ENCODE peak calls at places on chromosomes 11 and 22, in nine cellular contexts. U is endothelial cell; J is AG04450; W is GM10248; G is CD4-positive, alpha-beta T cell; Q is psoas muscle; D is SK-N-SH; Z is kidney; H is GM13976. K is an unnamed sample.

GRCh38 chr22:49015459-49015858 is 812.2 kb downstream of the BRD1 start:
- DNase-seq in U (no peak), J (no peak), W (no peak), G (no peak), Q (no peak), D (peak; percentile 25), Z (peak; percentile 60), H (no peak), K (no peak)

GRCh38 chr11:66875376-66875775 is 18.5 kb downstream of the LRFN4 start:
- DNase-seq in U (no peak), J (no peak), W (no peak), G (no peak), Q (peak; percentile 15), D (no peak), Z (peak; percentile 37), H (no peak), K (no peak)

GRCh38 chr11:22304337-22304961 is 33.7 kb upstream of the SLC17A6 start:
- DNase-seq in U (no peak), J (no peak), W (peak; percentile 20), G (no peak), Q (no peak), D (peak; percentile 44), Z (no peak), H (peak; percentile 30), K (no peak)

GRCh38 chr11:10490398-10491232 is 35.6 kb downstream of the AMPD3 start:
- DNase-seq in U (no peak), J (peak; percentile 92), W (no peak), G (no peak), Q (peak; percentile 93), D (peak; percentile 48), Z (peak; percentile 94), H (no peak), K (peak; percentile 70)

GRCh38 chr11:9384535-9385287 is at the start of gene IPO7:
- DNase-seq in U (peak; percentile 78), J (peak; percentile 68), W (peak; percentile 94), G (peak; percentile 84), Q (peak; percentile 95), D (peak; percentile 94), Z (peak; percentile 97), H (peak; percentile 95), K (peak; percentile 88)

GRCh38 chr11:80320765-80321164 is 879.9 kb upstream of the TENM4 start:
- DNase-seq in U (no peak), J (no peak), W (no peak), G (no peak), Q (no peak), D (peak; percentile 2), Z (no peak), H (no peak), K (no peak)

GRCh38 chr11:8767466-8768142 is 85.0 kb downstream of the RPL27A start:
- DNase-seq in U (no peak), J (no peak), W (no peak), G (no peak), Q (no peak), D (no peak), Z (no peak), H (no peak), K (no peak)

GRCh38 chr11:66115638-66116410 is 45.8 kb downstream of the PACS1 start:
- DNase-seq in U (no peak), J (no peak), W (peak; percentile 69), G (no peak), Q (no peak), D (no peak), Z (no peak), H (peak; percentile 69), K (no peak)

GRCh38 chr11:9313648-9314290 is 624 bp downstream of the TMEM41B start:
- DNase-seq in U (peak; percentile 39), J (no peak), W (no peak), G (peak; percentile 15), Q (no peak), D (no peak), Z (no peak), H (no peak), K (no peak)

GRCh38 chr22:46596032-46596441 is 24.1 kb upstream of the GRAMD4 start:
- DNase-seq in U (no peak), J (no peak), W (no peak), G (no peak), Q (peak; percentile 95), D (peak; percentile 97), Z (peak; percentile 93), H (no peak), K (no peak)

GRCh38 chr22:46594947-46595298 is 25.3 kb upstream of the GRAMD4 start:
- DNase-seq in U (no peak), J (no peak), W (no peak), G (no peak), Q (no peak), D (no peak), Z (peak; percentile 80), H (no peak), K (no peak)

GRCh38 chr22:46598224-46598623 is 22.0 kb upstream of the GRAMD4 start:
- DNase-seq in U (no peak), J (no peak), W (no peak), G (no peak), Q (no peak), D (no peak), Z (no peak), H (no peak), K (no peak)

GRCh38 chr22:46595545-46595944 is 24.6 kb upstream of the GRAMD4 start:
- DNase-seq in U (no peak), J (no peak), W (no peak), G (no peak), Q (peak; percentile 52), D (no peak), Z (peak; percentile 75), H (no peak), K (no peak)

GRCh38 chr22:46596819-46597218 is 23.4 kb upstream of the GRAMD4 start:
- DNase-seq in U (no peak), J (no peak), W (no peak), G (no peak), Q (no peak), D (no peak), Z (peak; percentile 88), H (no peak), K (no peak)
- TF ChIP-seq CTCF in U (no peak), J (no peak), W (no peak), G (no peak), Q (no peak), D (no peak), Z (no peak), H (no peak), K (no peak)

GRCh38 chr11:74232316-74232950 is 61.3 kb downstream of the PPME1 start:
- DNase-seq in U (no peak), J (no peak), W (no peak), G (peak; percentile 30), Q (no peak), D (no peak), Z (no peak), H (no peak), K (no peak)

GRCh38 chr11:74225565-74225964 is 54.5 kb downstream of the PPME1 start:
- DNase-seq in U (no peak), J (no peak), W (no peak), G (no peak), Q (no peak), D (no peak), Z (no peak), H (no peak), K (no peak)

GRCh38 chr11:74221816-74222215 is 50.7 kb downstream of the PPME1 start:
- DNase-seq in U (no peak), J (no peak), W (no peak), G (no peak), Q (no peak), D (no peak), Z (no peak), H (no peak), K (no peak)

GRCh38 chr11:74226907-74227306 is 55.8 kb downstream of the PPME1 start:
- DNase-seq in U (no peak), J (no peak), W (no peak), G (no peak), Q (no peak), D (no peak), Z (no peak), H (no peak), K (no peak)
- TF ChIP-seq CTCF in U (no peak), J (no peak), W (no peak), G (no peak), Q (no peak), D (no peak), Z (no peak), H (no peak), K (no peak)

GRCh38 chr11:46238078-46238966 is 39.1 kb upstream of the CREB3L1 start:
- DNase-seq in U (peak; percentile 77), J (no peak), W (peak; percentile 60), G (peak; percentile 35), Q (peak; percentile 81), D (peak; percentile 87), Z (peak; percentile 91), H (peak; percentile 75), K (peak; percentile 86)
- TF ChIP-seq CTCF in U (peak; percentile 19), J (no peak), W (no peak), G (no peak), Q (peak; percentile 18), D (no peak), Z (no peak), H (no peak), K (no peak)

GRCh38 chr11:79157738-79158137 is 283.1 kb downstream of the TENM4 start:
- DNase-seq in U (no peak), J (no peak), W (no peak), G (no peak), Q (no peak), D (no peak), Z (no peak), H (no peak), K (no peak)

GRCh38 chr11:79156031-79156430 is 284.8 kb downstream of the TENM4 start:
- DNase-seq in U (no peak), J (no peak), W (no peak), G (no peak), Q (no peak), D (no peak), Z (no peak), H (no peak), K (no peak)

GRCh38 chr11:79155237-79155636 is 285.6 kb downstream of the TENM4 start:
- DNase-seq in U (no peak), J (no peak), W (no peak), G (no peak), Q (no peak), D (no peak), Z (no peak), H (no peak), K (no peak)

GRCh38 chr11:79160786-79161403 is 279.9 kb downstream of the TENM4 start:
- DNase-seq in U (no peak), J (no peak), W (no peak), G (no peak), Q (no peak), D (no peak), Z (no peak), H (no peak), K (no peak)

DNA sequence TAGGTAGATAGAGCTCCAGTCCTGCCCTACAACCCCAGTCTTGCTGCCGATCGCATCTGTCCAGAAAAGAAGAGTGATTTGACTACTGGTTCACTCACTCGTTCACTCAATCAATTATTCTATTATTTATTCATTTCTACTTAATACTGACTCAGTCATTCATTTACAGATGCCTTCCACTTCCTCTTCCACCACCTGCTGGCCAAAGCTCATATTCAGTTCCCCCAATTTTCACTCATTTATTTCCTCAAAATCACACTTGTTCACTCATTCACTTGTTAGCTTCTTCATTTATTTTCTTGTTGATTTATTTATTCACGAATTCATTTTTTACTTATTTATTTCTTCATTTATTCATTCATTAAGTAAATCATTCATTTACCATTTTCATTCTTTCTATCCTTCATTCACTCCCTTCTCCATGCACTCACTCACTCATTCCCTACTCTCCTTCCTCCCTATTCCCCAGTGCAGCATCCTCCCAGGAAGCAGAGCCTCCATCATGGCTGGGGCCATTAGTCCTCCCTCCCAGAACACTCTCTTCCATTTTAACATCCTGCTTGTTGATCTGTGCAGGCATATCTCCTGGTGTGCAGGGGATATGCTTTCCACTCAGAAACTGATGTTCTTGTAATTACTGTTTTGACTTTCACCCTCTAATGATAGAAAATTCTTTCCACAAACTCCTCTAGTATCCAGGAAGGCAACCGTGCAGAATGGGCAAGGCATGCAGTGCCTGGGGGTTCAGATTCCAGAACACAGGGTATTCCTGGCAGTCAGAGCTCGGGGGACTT is 281.0 kb downstream of the TENM4 start:
- DNase-seq in U (no peak), J (no peak), W (no peak), G (no peak), Q (no peak), D (no peak), Z (no peak), H (no peak), K (no peak)
- TF ChIP-seq CTCF in U (peak; percentile 39), J (peak; percentile 32), W (no peak), G (no peak), Q (no peak), D (peak; percentile 49), Z (no peak), H (no peak), K (no peak)

K was measured in CD14-positive monocyte.